ENCODE peak calls at places on chromosomes 4 and X, in seven cellular contexts. G is fibroblast of lung, A is stomach, J is hepatocyte, S is thyroid gland, N is thoracic aorta, C is gastrocnemius medialis. Z is an unnamed sample. For H3K27me3, the result is how much of the 10 kb centered on the place peaks cover.

GRCh38 chrX:68833855-68834331 is 5.1 kb downstream of the EFNB1 start:
- DNase-seq in C (no peak), A (no peak), G (no peak), N (no peak), S (no peak), J (no peak), Z (peak)

GRCh38 chrX:124242160-124242559 is 90.3 kb upstream of the TEX13D start:
- DNase-seq in C (no peak), S (no peak), J (no peak), A (no peak), G (peak), N (no peak), Z (no peak)

GRCh38 chr4:30828290-30828926 is 108.2 kb downstream of the PCDH7 start:
- DNase-seq in A (no peak), S (no peak), C (no peak), J (no peak), G (peak), N (no peak), Z (peak)

GRCh38 chrX:19005909-19006308 is 22.0 kb upstream of the PHKA2 start:
- DNase-seq in A (no peak), J (no peak), G (no peak), C (no peak), N (no peak), S (no peak), Z (no peak)

GRCh38 chrX:698246-698645 is 67.7 kb downstream of the SHOX start:
- DNase-seq in C (no peak), J (no peak), G (no peak), N (no peak), A (no peak), S (no peak), Z (no peak)

GRCh38 chr4:40264995-40265909 is 68.4 kb downstream of the RHOH start:
- DNase-seq in G (peak), S (no peak), N (no peak), J (peak), A (peak), C (no peak), Z (no peak)

GRCh38 chrX:25012793-25013592 is 2.8 kb downstream of the ARX start:
- DNase-seq in S (no peak), C (peak), A (no peak), J (no peak), N (no peak), G (no peak), Z (no peak)

GRCh38 chr4:87232241-87232640 is 11.8 kb upstream of the KLHL8 start:
- DNase-seq in N (no peak), A (no peak), C (no peak), G (no peak), S (no peak), J (no peak), Z (peak)

GRCh38 chrX:11386001-11386523 is 92.8 kb downstream of the AMELX start:
- DNase-seq in G (peak), C (peak), A (no peak), J (peak), S (peak), N (no peak), Z (peak)

GRCh38 chr4:107740950-107741701 is 21.1 kb upstream of the PAPSS1 start:
- DNase-seq in N (no peak), C (peak), G (peak), J (peak), S (peak), A (no peak), Z (no peak)

GRCh38 chrX:28651186-28651585 is 63.9 kb downstream of the IL1RAPL1 start:
- DNase-seq in N (no peak), A (no peak), C (no peak), S (no peak), G (no peak), J (no peak), Z (no peak)

GRCh38 chr4:81062001-81062400 is 31.5 kb downstream of the BMP3 start:
- DNase-seq in S (no peak), C (no peak), N (no peak), G (no peak), A (no peak), J (no peak), Z (no peak)

GRCh38 chr4:38728651-38729141 is 54.1 kb downstream of the TLR10 start:
- DNase-seq in J (peak), N (no peak), S (peak), A (peak), G (no peak), C (no peak), Z (peak)

GRCh38 chr4:109118635-109119034 is 183.8 kb downstream of the COL25A1 start:
- DNase-seq in N (no peak), C (no peak), A (no peak), S (no peak), G (no peak), J (no peak), Z (no peak)

GRCh38 chrX:140980271-140980670 is 22.1 kb upstream of the SPANXB1 start:
- DNase-seq in G (no peak), J (no peak), A (no peak), S (no peak), N (no peak), C (no peak), Z (no peak)

GRCh38 chrX:40170830-40171512 is 73.2 kb upstream of the BCOR start:
- DNase-seq in A (no peak), J (peak), N (no peak), S (no peak), G (no peak), C (no peak), Z (no peak)

GRCh38 chr4:78585633-78586032 is 34.1 kb downstream of the ANXA3 start:
- DNase-seq in C (no peak), S (no peak), N (no peak), A (no peak), J (no peak), G (peak), Z (no peak)

GRCh38 chr4:156290811-156291210 is 337.1 kb upstream of the CTSO start:
- DNase-seq in N (no peak), A (no peak), J (no peak), G (peak), S (no peak), C (no peak), Z (no peak)

DNA sequence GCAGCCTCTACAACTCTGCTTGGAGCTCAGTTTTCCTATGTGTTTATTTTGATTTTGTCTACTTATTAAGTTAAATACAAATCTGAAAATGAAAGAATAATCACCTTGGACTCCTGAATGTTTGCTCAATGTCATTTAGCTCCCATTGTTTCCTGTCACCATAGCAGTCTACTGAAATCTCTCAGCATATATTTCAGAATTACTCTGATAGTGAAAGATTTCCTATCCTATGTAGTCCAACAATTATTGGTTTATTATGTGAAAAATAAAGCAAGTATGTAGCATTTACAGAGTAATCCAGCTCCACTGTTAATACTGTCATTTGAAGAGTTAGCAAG is 168.4 kb downstream of the CBR4 start:
- DNase-seq in A (no peak), C (no peak), J (no peak), S (no peak), G (no peak), N (no peak), Z (no peak)
- TF ChIP-seq CTCF in A (no peak), C (no peak), J (no peak), S (no peak), G (no peak), N (no peak), Z (no peak)

DNA sequence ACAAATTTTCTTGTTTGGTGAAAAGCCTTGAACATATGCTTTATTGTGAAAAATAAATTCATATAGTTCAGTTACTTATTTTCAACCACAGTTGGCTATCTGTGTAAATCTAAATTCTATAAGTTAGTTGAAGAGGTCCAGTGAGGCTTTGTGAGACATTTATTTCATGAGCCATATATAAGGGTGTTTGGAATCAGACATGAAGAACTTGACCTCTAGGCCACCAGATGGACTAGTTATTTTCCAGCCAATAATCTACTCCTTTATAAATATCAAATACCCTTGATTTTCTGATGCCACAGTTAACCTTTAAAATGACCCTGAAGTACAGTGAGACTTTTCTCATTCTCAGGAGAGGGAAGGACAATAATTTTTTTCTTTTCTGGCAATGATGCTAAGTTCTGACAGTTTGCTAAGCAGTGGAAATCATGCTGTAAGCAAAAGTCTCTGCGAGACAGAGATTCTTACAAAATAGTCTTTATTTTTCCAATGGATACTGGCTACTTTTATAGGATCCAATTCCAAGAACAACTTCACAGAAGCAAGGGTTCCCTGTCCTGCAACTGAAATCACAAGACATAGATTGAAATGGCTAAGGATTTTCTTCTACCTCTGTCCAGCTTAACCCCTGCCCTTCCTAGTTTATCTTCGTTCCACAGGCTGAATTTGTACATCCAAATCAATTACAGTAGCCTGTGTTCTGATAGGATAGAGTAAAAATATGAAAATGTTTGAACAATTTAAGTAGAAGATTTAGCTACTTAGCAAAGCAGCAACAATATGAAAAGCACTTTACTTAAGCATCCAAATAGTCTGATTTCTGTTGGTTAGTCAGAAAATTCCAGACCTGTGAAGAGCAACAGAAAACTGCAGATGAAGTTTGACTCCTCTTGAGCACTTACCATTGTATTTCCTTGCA is 2.3 kb downstream of the ARSJ start:
- DNase-seq in G (peak), A (no peak), S (no peak), J (no peak), C (no peak), N (no peak), Z (peak)
- H3K27me3 ChIP-seq in G (under half), A (under half), S (under half), J (under half), C (under half), N (under half), Z (under half)

DNA sequence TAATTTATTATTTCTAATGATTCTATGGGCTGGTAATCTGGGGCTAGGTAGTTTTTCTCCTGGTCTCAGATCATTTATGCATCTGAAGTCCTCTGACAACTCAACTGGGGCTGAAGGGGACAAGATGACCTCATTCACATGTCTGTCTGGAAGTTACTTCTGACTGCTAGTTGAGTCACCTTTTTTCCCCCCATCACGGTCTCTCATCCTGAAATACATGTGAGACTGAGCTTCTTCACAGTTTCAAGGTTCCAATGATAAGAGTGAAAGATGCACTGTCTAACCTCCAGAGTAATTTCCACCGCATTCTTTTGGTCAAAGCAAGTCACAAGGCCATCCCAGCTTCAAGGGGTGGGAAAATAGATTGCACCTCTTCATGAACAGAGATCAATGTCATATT is 356.7 kb upstream of the RPS6KA3 start:
- DNase-seq in G (peak), J (no peak), A (no peak), N (no peak), S (no peak), C (no peak), Z (peak)
- TF ChIP-seq CTCF in G (no peak), J (no peak), A (no peak), N (no peak), S (no peak), C (no peak), Z (no peak)

GRCh38 chr4:173543266-173543665 is 13.2 kb upstream of the HAND2 start:
- DNase-seq in G (no peak), C (no peak), N (no peak), J (no peak), A (no peak), S (no peak), Z (no peak)
- H3K27me3 ChIP-seq in G (under half), C (half or more), N (under half), J (under half), A (under half), S (under half), Z (under half)